ENCODE peak calls at places on chromosomes 3 and 15, in ten cellular contexts. One of them, this sample, is unnamed.
A peak's percentile ranks its signal among the peaks of the same experiment; 100 is the strongest.

GRCh38 chr3:126629999-126630398 is 24.9 kb downstream of the TXNRD3 start:
- DNase-seq in brain microvascular endothelial cell: no peak
- DNase-seq in endothelial cell of umbilical vein: no peak
- DNase-seq in endodermal cell: no peak
- DNase-seq in BJ: no peak
- DNase-seq in GM06990: no peak
- DNase-seq in psoas muscle: no peak
- DNase-seq in IMR-90: no peak
- DNase-seq in cardiac muscle cell: peak; percentile 21
- DNase-seq in transverse colon: no peak
- DNase-seq in this sample: no peak

GRCh38 chr3:72246685-72247084 is 461.7 kb upstream of the PROK2 start:
- DNase-seq in brain microvascular endothelial cell: no peak
- DNase-seq in endothelial cell of umbilical vein: no peak
- DNase-seq in endodermal cell: no peak
- DNase-seq in BJ: no peak
- DNase-seq in GM06990: no peak
- DNase-seq in psoas muscle: no peak
- DNase-seq in IMR-90: no peak
- DNase-seq in cardiac muscle cell: no peak
- DNase-seq in transverse colon: no peak
- DNase-seq in this sample: no peak

GRCh38 chr3:181716916-181717315 is 5.2 kb downstream of the SOX2 start:
- DNase-seq in brain microvascular endothelial cell: no peak
- DNase-seq in endothelial cell of umbilical vein: no peak
- DNase-seq in endodermal cell: no peak
- DNase-seq in BJ: no peak
- DNase-seq in GM06990: no peak
- DNase-seq in psoas muscle: no peak
- DNase-seq in IMR-90: no peak
- DNase-seq in cardiac muscle cell: no peak
- DNase-seq in transverse colon: no peak
- DNase-seq in this sample: peak; percentile 33

GRCh38 chr3:126355777-126356372 is 1.3 kb downstream of the KLF15 start:
- DNase-seq in brain microvascular endothelial cell: peak; percentile 51
- DNase-seq in endothelial cell of umbilical vein: peak; percentile 90
- DNase-seq in endodermal cell: peak; percentile 97
- DNase-seq in BJ: no peak
- DNase-seq in GM06990: no peak
- DNase-seq in psoas muscle: peak; percentile 98
- DNase-seq in IMR-90: peak; percentile 52
- DNase-seq in cardiac muscle cell: peak; percentile 96
- DNase-seq in transverse colon: peak; percentile 88
- DNase-seq in this sample: no peak

GRCh38 chr3:72990701-72991395 is 5.8 kb upstream of the PPP4R2 start:
- DNase-seq in brain microvascular endothelial cell: no peak
- DNase-seq in endothelial cell of umbilical vein: no peak
- DNase-seq in endodermal cell: no peak
- DNase-seq in BJ: no peak
- DNase-seq in GM06990: no peak
- DNase-seq in psoas muscle: no peak
- DNase-seq in IMR-90: no peak
- DNase-seq in cardiac muscle cell: no peak
- DNase-seq in transverse colon: no peak
- DNase-seq in this sample: no peak

GRCh38 chr3:12131351-12131750 is 27.4 kb downstream of the TIMP4 start:
- DNase-seq in brain microvascular endothelial cell: no peak
- DNase-seq in endothelial cell of umbilical vein: no peak
- DNase-seq in endodermal cell: no peak
- DNase-seq in BJ: no peak
- DNase-seq in GM06990: no peak
- DNase-seq in psoas muscle: no peak
- DNase-seq in IMR-90: no peak
- DNase-seq in cardiac muscle cell: no peak
- DNase-seq in transverse colon: no peak
- DNase-seq in this sample: no peak

GRCh38 chr3:31724681-31725080 is 192.0 kb downstream of the STT3B start:
- DNase-seq in brain microvascular endothelial cell: no peak
- DNase-seq in endothelial cell of umbilical vein: no peak
- DNase-seq in endodermal cell: no peak
- DNase-seq in BJ: no peak
- DNase-seq in GM06990: no peak
- DNase-seq in psoas muscle: no peak
- DNase-seq in IMR-90: peak; percentile 62
- DNase-seq in cardiac muscle cell: no peak
- DNase-seq in transverse colon: no peak
- DNase-seq in this sample: peak; percentile 43

GRCh38 chr15:35874260-35874905 is 328.4 kb upstream of the DPH6 start:
- DNase-seq in brain microvascular endothelial cell: peak; percentile 86
- DNase-seq in endothelial cell of umbilical vein: peak; percentile 44
- DNase-seq in endodermal cell: no peak
- DNase-seq in BJ: peak; percentile 13
- DNase-seq in GM06990: no peak
- DNase-seq in psoas muscle: no peak
- DNase-seq in IMR-90: peak; percentile 93
- DNase-seq in cardiac muscle cell: no peak
- DNase-seq in transverse colon: no peak
- DNase-seq in this sample: peak; percentile 97

GRCh38 chr3:194255252-194256039 is 95.7 kb downstream of the CPN2 start:
- DNase-seq in brain microvascular endothelial cell: no peak
- DNase-seq in endothelial cell of umbilical vein: peak; percentile 94
- DNase-seq in endodermal cell: peak; percentile 55
- DNase-seq in BJ: no peak
- DNase-seq in GM06990: peak; percentile 70
- DNase-seq in psoas muscle: peak; percentile 62
- DNase-seq in IMR-90: no peak
- DNase-seq in cardiac muscle cell: no peak
- DNase-seq in transverse colon: peak; percentile 39
- DNase-seq in this sample: no peak

GRCh38 chr3:67335813-67336212 is 318.6 kb downstream of the SUCLG2 start:
- DNase-seq in brain microvascular endothelial cell: no peak
- DNase-seq in endothelial cell of umbilical vein: no peak
- DNase-seq in endodermal cell: no peak
- DNase-seq in BJ: no peak
- DNase-seq in GM06990: no peak
- DNase-seq in psoas muscle: no peak
- DNase-seq in IMR-90: no peak
- DNase-seq in cardiac muscle cell: no peak
- DNase-seq in transverse colon: no peak
- DNase-seq in this sample: no peak

GRCh38 chr15:62392411-62392810 is 227.3 kb upstream of the C2CD4B start:
- DNase-seq in brain microvascular endothelial cell: peak; percentile 14
- DNase-seq in endothelial cell of umbilical vein: no peak
- DNase-seq in endodermal cell: peak; percentile 74
- DNase-seq in BJ: no peak
- DNase-seq in GM06990: peak; percentile 8
- DNase-seq in psoas muscle: peak; percentile 31
- DNase-seq in IMR-90: peak; percentile 53
- DNase-seq in cardiac muscle cell: peak; percentile 19
- DNase-seq in transverse colon: peak; percentile 23
- DNase-seq in this sample: no peak

GRCh38 chr15:27806396-27806795 is 292.7 kb downstream of the OCA2 start:
- DNase-seq in brain microvascular endothelial cell: no peak
- DNase-seq in endothelial cell of umbilical vein: no peak
- DNase-seq in endodermal cell: no peak
- DNase-seq in BJ: no peak
- DNase-seq in GM06990: no peak
- DNase-seq in psoas muscle: no peak
- DNase-seq in IMR-90: no peak
- DNase-seq in cardiac muscle cell: no peak
- DNase-seq in transverse colon: no peak
- DNase-seq in this sample: no peak

GRCh38 chr15:72737723-72738122 is 45.8 kb downstream of the ADPGK start:
- DNase-seq in brain microvascular endothelial cell: no peak
- DNase-seq in endothelial cell of umbilical vein: no peak
- DNase-seq in endodermal cell: no peak
- DNase-seq in BJ: no peak
- DNase-seq in GM06990: no peak
- DNase-seq in psoas muscle: no peak
- DNase-seq in IMR-90: no peak
- DNase-seq in cardiac muscle cell: no peak
- DNase-seq in transverse colon: no peak
- DNase-seq in this sample: peak; percentile 56

DNA sequence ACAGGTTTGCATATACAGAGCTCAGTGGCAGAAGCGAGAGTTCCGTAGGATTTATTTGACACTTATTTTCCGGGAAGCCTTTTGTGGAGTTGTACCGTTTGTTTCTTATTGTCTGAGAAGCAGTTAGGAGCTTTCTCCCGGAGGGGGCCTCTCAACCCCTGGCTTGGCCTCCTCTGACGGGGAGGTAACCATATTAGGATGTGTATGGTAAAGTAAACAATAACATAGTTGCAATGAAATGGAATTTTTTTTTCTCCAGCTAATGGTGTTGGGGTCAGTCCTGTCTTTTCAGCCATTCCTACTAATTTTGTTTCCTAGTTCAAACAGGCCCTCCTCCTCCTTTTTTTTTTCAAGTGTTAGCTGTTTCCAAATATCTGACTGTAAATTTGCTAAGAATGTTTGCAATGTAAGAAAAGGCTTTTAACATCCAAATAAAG is 338.5 kb downstream of the FOXP1 start:
- DNase-seq in brain microvascular endothelial cell: peak; percentile 88
- DNase-seq in endothelial cell of umbilical vein: peak; percentile 80
- DNase-seq in endodermal cell: no peak
- DNase-seq in BJ: peak; percentile 19
- DNase-seq in GM06990: no peak
- DNase-seq in psoas muscle: no peak
- DNase-seq in IMR-90: peak; percentile 83
- DNase-seq in cardiac muscle cell: peak; percentile 70
- DNase-seq in transverse colon: peak; percentile 24
- DNase-seq in this sample: peak; percentile 38
- H3K4me3 ChIP-seq in brain microvascular endothelial cell: peak overlapping the region; percentile 46
- H3K4me3 ChIP-seq in endothelial cell of umbilical vein: no peak overlapping the region
- H3K4me3 ChIP-seq in endodermal cell: peak overlapping the region; percentile 72
- H3K4me3 ChIP-seq in BJ: no peak overlapping the region
- H3K4me3 ChIP-seq in GM06990: no peak overlapping the region
- H3K4me3 ChIP-seq in psoas muscle: no peak overlapping the region
- H3K4me3 ChIP-seq in IMR-90: peak overlapping the region; percentile 40
- H3K4me3 ChIP-seq in cardiac muscle cell: peak overlapping the region; percentile 49
- H3K4me3 ChIP-seq in transverse colon: no peak overlapping the region
- H3K4me3 ChIP-seq in this sample: no peak overlapping the region

GRCh38 chr3:732326-732928 is 360.4 kb upstream of the CNTN6 start:
- DNase-seq in brain microvascular endothelial cell: no peak
- DNase-seq in endothelial cell of umbilical vein: no peak
- DNase-seq in endodermal cell: no peak
- DNase-seq in BJ: no peak
- DNase-seq in GM06990: no peak
- DNase-seq in psoas muscle: no peak
- DNase-seq in IMR-90: no peak
- DNase-seq in cardiac muscle cell: no peak
- DNase-seq in transverse colon: no peak
- DNase-seq in this sample: no peak

DNA sequence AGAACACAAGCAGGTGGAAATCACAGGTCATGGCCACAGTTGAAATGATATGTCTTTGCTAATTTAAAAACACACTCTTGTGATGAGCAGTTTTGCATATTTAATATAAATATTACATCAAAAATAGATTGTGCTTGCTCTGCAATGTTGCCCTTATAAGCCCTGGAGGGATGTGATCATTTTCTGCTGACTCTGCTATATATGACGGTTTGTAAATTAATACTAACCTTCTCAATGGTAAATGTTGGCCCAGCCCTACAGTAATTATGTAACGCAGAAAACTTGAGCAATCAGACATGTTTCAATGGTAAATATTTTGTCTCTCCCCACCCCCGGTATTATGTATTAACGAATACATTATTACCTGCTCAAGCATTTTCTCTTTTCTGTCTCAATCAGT is 359.5 kb upstream of the CNTN6 start:
- DNase-seq in brain microvascular endothelial cell: no peak
- DNase-seq in endothelial cell of umbilical vein: no peak
- DNase-seq in endodermal cell: no peak
- DNase-seq in BJ: no peak
- DNase-seq in GM06990: no peak
- DNase-seq in psoas muscle: no peak
- DNase-seq in IMR-90: no peak
- DNase-seq in cardiac muscle cell: no peak
- DNase-seq in transverse colon: no peak
- DNase-seq in this sample: no peak
- TF ChIP-seq CTCF in brain microvascular endothelial cell: no peak
- TF ChIP-seq CTCF in endothelial cell of umbilical vein: no peak
- TF ChIP-seq CTCF in endodermal cell: no peak
- TF ChIP-seq CTCF in BJ: no peak
- TF ChIP-seq CTCF in GM06990: no peak
- TF ChIP-seq CTCF in psoas muscle: no peak
- TF ChIP-seq CTCF in IMR-90: no peak
- TF ChIP-seq CTCF in cardiac muscle cell: no peak
- TF ChIP-seq CTCF in transverse colon: no peak
- TF ChIP-seq CTCF in this sample: no peak

GRCh38 chr3:47713655-47714054 is 68.0 kb downstream of the SMARCC1 start:
- DNase-seq in brain microvascular endothelial cell: no peak
- DNase-seq in endothelial cell of umbilical vein: no peak
- DNase-seq in endodermal cell: no peak
- DNase-seq in BJ: no peak
- DNase-seq in GM06990: no peak
- DNase-seq in psoas muscle: no peak
- DNase-seq in IMR-90: peak; percentile 63
- DNase-seq in cardiac muscle cell: no peak
- DNase-seq in transverse colon: no peak
- DNase-seq in this sample: no peak
- H3K36me3 ChIP-seq in brain microvascular endothelial cell: peaks cover 52% of the 10 kb centered on the region
- H3K36me3 ChIP-seq in endothelial cell of umbilical vein: peaks cover 15% of the 10 kb centered on the region
- H3K36me3 ChIP-seq in endodermal cell: peaks cover 91% of the 10 kb centered on the region
- H3K36me3 ChIP-seq in BJ: peaks cover 10% of the 10 kb centered on the region
- H3K36me3 ChIP-seq in GM06990: peaks cover 2% of the 10 kb centered on the region
- H3K36me3 ChIP-seq in psoas muscle: peaks cover 9% of the 10 kb centered on the region
- H3K36me3 ChIP-seq in IMR-90: peaks cover 29% of the 10 kb centered on the region
- H3K36me3 ChIP-seq in cardiac muscle cell: peaks cover 47% of the 10 kb centered on the region
- H3K36me3 ChIP-seq in transverse colon: peaks cover 38% of the 10 kb centered on the region
- H3K36me3 ChIP-seq in this sample: peaks cover 12% of the 10 kb centered on the region

DNA sequence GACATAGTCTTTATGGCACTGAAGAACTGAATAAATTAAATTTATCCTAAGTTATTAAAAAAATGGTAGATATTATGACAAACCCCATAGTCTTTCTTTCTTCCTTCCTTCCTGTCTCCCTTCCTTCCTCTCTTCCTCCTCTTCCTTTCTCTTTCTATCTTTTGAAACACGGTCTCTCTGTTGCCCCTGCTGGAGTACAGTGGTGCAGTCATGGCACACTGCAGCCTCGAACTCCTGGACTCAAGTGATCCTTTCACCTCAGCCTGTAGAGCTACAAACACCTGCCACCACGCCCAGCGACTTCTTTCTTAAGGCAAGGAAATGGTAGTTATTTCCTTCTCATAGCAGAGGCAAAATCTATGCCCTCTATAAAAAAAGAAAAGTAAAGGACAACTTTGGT is 354.6 kb downstream of the GAP43 start:
- DNase-seq in brain microvascular endothelial cell: no peak
- DNase-seq in endothelial cell of umbilical vein: no peak
- DNase-seq in endodermal cell: no peak
- DNase-seq in BJ: no peak
- DNase-seq in GM06990: no peak
- DNase-seq in psoas muscle: no peak
- DNase-seq in IMR-90: no peak
- DNase-seq in cardiac muscle cell: no peak
- DNase-seq in transverse colon: no peak
- DNase-seq in this sample: no peak
- H3K4me3 ChIP-seq in brain microvascular endothelial cell: no peak overlapping the region
- H3K4me3 ChIP-seq in endothelial cell of umbilical vein: no peak overlapping the region
- H3K4me3 ChIP-seq in endodermal cell: no peak overlapping the region
- H3K4me3 ChIP-seq in BJ: no peak overlapping the region
- H3K4me3 ChIP-seq in GM06990: no peak overlapping the region
- H3K4me3 ChIP-seq in psoas muscle: no peak overlapping the region
- H3K4me3 ChIP-seq in IMR-90: no peak overlapping the region
- H3K4me3 ChIP-seq in cardiac muscle cell: no peak overlapping the region
- H3K4me3 ChIP-seq in transverse colon: no peak overlapping the region
- H3K4me3 ChIP-seq in this sample: no peak overlapping the region

This sample was measured in bronchial epithelial cell.